ENCODE peak calls at places on chromosomes 3 and 15, in seven cellular contexts. One of them, this sample, is unnamed.

GRCh38 chr3:139934557-139935070 is 371 bp upstream of the CLSTN2 start:
- DNase-seq in DND-41: no peak
- DNase-seq in HCT116: no peak
- DNase-seq in tibial artery: peak
- DNase-seq in WERI-Rb-1: peak
- DNase-seq in kidney: peak
- DNase-seq in AG04450: no peak
- DNase-seq in this sample: no peak

GRCh38 chr3:118740722-118741290 is 293.8 kb downstream of the IGSF11 start:
- DNase-seq in DND-41: no peak
- DNase-seq in HCT116: no peak
- DNase-seq in tibial artery: no peak
- DNase-seq in WERI-Rb-1: no peak
- DNase-seq in kidney: no peak
- DNase-seq in AG04450: no peak
- DNase-seq in this sample: no peak

GRCh38 chr15:37059051-37059450 is 41.3 kb downstream of the MEIS2 start:
- DNase-seq in DND-41: no peak
- DNase-seq in HCT116: peak
- DNase-seq in tibial artery: no peak
- DNase-seq in WERI-Rb-1: no peak
- DNase-seq in kidney: no peak
- DNase-seq in AG04450: peak
- DNase-seq in this sample: no peak

GRCh38 chr3:20668411-20668810 is 482.4 kb upstream of the SGO1 start:
- DNase-seq in DND-41: no peak
- DNase-seq in HCT116: no peak
- DNase-seq in tibial artery: no peak
- DNase-seq in WERI-Rb-1: peak
- DNase-seq in kidney: no peak
- DNase-seq in AG04450: no peak
- DNase-seq in this sample: no peak

GRCh38 chr3:159897331-159898075 is 91.1 kb upstream of the IL12A start:
- DNase-seq in DND-41: no peak
- DNase-seq in HCT116: no peak
- DNase-seq in tibial artery: no peak
- DNase-seq in WERI-Rb-1: no peak
- DNase-seq in kidney: no peak
- DNase-seq in AG04450: no peak
- DNase-seq in this sample: no peak

GRCh38 chr3:107899996-107900651 is 190.7 kb downstream of the CD47 start:
- DNase-seq in DND-41: no peak
- DNase-seq in HCT116: no peak
- DNase-seq in tibial artery: no peak
- DNase-seq in WERI-Rb-1: no peak
- DNase-seq in kidney: no peak
- DNase-seq in AG04450: no peak
- DNase-seq in this sample: no peak

GRCh38 chr3:98733778-98734281 is 29.3 kb upstream of the ST3GAL6 start:
- DNase-seq in DND-41: peak
- DNase-seq in HCT116: no peak
- DNase-seq in tibial artery: no peak
- DNase-seq in WERI-Rb-1: no peak
- DNase-seq in kidney: no peak
- DNase-seq in AG04450: no peak
- DNase-seq in this sample: no peak

GRCh38 chr15:96322401-96323249 is 7.9 kb upstream of the NR2F2 start:
- DNase-seq in DND-41: no peak
- DNase-seq in HCT116: no peak
- DNase-seq in tibial artery: peak
- DNase-seq in WERI-Rb-1: no peak
- DNase-seq in kidney: peak
- DNase-seq in AG04450: no peak
- DNase-seq in this sample: no peak

GRCh38 chr15:69686626-69687025 is 234.0 kb downstream of the RPLP1 start:
- DNase-seq in DND-41: no peak
- DNase-seq in HCT116: no peak
- DNase-seq in tibial artery: no peak
- DNase-seq in WERI-Rb-1: no peak
- DNase-seq in kidney: no peak
- DNase-seq in AG04450: no peak
- DNase-seq in this sample: no peak

GRCh38 chr15:50353251-50353998 is 1.6 kb downstream of the GABPB1 start:
- DNase-seq in DND-41: no peak
- DNase-seq in HCT116: no peak
- DNase-seq in tibial artery: no peak
- DNase-seq in WERI-Rb-1: no peak
- DNase-seq in kidney: no peak
- DNase-seq in AG04450: peak
- DNase-seq in this sample: no peak

DNA sequence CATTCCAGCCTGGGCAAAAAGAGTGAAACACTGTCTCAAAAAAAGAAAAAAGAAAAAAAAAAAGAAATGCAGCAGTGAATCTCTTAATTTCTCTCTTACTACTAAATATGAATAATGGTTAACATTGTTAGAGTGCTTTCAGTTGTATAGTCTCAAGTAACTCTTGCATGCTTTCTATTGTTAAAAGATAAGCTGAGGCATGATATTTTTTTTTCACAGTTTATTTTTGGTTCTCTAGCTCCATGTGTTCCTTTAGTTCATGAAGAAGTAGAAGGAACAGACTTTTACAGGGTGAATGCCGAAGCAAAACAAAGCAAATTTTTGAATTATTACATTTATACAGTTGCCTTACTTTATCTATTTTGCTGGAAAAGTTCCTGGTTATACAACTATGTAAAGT is 1180.9 kb downstream of the OTOL1 start:
- DNase-seq in DND-41: no peak
- DNase-seq in HCT116: no peak
- DNase-seq in tibial artery: no peak
- DNase-seq in WERI-Rb-1: no peak
- DNase-seq in kidney: no peak
- DNase-seq in AG04450: no peak
- DNase-seq in this sample: no peak
- H3K27ac ChIP-seq in DND-41: no peak
- H3K27ac ChIP-seq in HCT116: no peak
- H3K27ac ChIP-seq in tibial artery: no peak
- H3K27ac ChIP-seq in WERI-Rb-1: no peak
- H3K27ac ChIP-seq in kidney: no peak
- H3K27ac ChIP-seq in AG04450: no peak
- H3K27ac ChIP-seq in this sample: no peak

DNA sequence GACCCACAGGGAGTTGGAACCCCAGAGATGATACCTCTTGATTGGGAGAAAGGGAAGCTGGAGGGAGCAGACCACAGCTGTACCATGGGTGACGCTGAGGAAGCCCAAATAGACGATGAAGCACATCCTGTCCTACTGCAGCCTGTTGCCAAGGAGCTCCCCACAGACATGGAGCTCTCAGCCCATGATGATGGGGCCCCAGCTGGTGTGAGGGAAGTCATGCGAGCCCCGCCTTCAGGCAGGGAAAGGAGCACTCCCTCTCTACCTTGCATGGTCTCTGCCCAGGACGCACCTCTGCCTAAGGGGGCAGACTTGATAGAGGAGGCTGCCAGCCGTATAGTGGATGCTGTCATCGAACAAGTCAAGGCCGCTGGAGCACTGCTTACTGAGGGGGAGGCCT is 201.1 kb downstream of the AKAP13 start:
- DNase-seq in DND-41: peak
- DNase-seq in HCT116: no peak
- DNase-seq in tibial artery: peak
- DNase-seq in WERI-Rb-1: no peak
- DNase-seq in kidney: peak
- DNase-seq in AG04450: no peak
- DNase-seq in this sample: peak
- H3K4me3 ChIP-seq in DND-41: peak
- H3K4me3 ChIP-seq in HCT116: no peak
- H3K4me3 ChIP-seq in tibial artery: peak
- H3K4me3 ChIP-seq in WERI-Rb-1: no peak
- H3K4me3 ChIP-seq in kidney: peak
- H3K4me3 ChIP-seq in AG04450: no peak
- H3K4me3 ChIP-seq in this sample: peak

DNA sequence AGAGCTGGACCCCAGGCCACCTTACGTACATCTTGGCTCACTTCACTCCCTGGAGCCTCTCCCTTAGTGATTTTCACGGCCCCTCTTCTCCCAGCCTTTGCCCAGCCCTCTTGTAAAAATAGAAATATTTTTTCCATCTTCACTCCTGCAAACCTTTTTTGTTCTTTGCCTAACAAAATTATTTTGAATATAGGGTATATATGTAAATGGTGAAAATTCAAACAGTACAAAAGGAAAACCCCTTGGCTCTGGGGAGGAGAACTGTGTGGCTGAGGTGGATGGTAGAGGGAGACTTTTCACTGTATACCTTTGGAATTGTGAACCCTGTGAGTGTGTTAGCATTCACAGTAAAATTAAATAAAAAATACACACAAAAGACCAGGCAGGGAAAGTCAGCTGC is 34.9 kb upstream of the POLG start:
- DNase-seq in DND-41: no peak
- DNase-seq in HCT116: no peak
- DNase-seq in tibial artery: no peak
- DNase-seq in WERI-Rb-1: no peak
- DNase-seq in kidney: no peak
- DNase-seq in AG04450: no peak
- DNase-seq in this sample: no peak
- H3K27ac ChIP-seq in DND-41: no peak
- H3K27ac ChIP-seq in HCT116: no peak
- H3K27ac ChIP-seq in tibial artery: no peak
- H3K27ac ChIP-seq in WERI-Rb-1: no peak
- H3K27ac ChIP-seq in kidney: no peak
- H3K27ac ChIP-seq in AG04450: no peak
- H3K27ac ChIP-seq in this sample: no peak

GRCh38 chr15:81133782-81134461 is at the start of gene CFAP161:
- DNase-seq in DND-41: no peak
- DNase-seq in HCT116: peak
- DNase-seq in tibial artery: peak
- DNase-seq in WERI-Rb-1: peak
- DNase-seq in kidney: peak
- DNase-seq in AG04450: peak
- DNase-seq in this sample: peak
- H3K4me3 ChIP-seq in DND-41: no peak
- H3K4me3 ChIP-seq in HCT116: peak
- H3K4me3 ChIP-seq in tibial artery: peak
- H3K4me3 ChIP-seq in WERI-Rb-1: peak
- H3K4me3 ChIP-seq in kidney: no peak
- H3K4me3 ChIP-seq in AG04450: peak
- H3K4me3 ChIP-seq in this sample: peak

DNA sequence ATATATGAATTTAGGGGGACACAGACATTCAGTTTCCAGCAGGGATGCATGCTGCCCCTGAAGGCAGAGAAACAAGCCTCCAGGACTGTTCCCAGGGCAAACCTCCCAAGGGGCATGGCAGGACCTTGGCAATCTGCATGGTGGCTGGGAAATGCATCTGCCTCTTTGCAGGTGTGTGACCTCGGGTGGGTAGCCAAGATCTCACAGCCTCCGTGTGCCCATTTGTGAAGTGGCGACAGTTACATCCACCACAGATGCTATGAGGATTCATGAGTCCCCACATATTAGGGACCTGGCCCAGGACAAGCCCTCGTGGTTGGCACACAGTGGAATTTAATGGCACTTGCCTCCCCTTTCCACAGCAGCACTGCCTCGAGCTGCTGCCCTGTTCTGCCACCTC is 29.9 kb downstream of the SLC28A1 start:
- DNase-seq in DND-41: no peak
- DNase-seq in HCT116: no peak
- DNase-seq in tibial artery: no peak
- DNase-seq in WERI-Rb-1: no peak
- DNase-seq in kidney: no peak
- DNase-seq in AG04450: no peak
- DNase-seq in this sample: no peak
- H3K27ac ChIP-seq in DND-41: no peak
- H3K27ac ChIP-seq in HCT116: peak
- H3K27ac ChIP-seq in tibial artery: peak
- H3K27ac ChIP-seq in WERI-Rb-1: no peak
- H3K27ac ChIP-seq in kidney: peak
- H3K27ac ChIP-seq in AG04450: no peak
- H3K27ac ChIP-seq in this sample: no peak

GRCh38 chr3:148758303-148758884 is 60.7 kb downstream of the AGTR1 start:
- DNase-seq in DND-41: no peak
- DNase-seq in HCT116: no peak
- DNase-seq in tibial artery: no peak
- DNase-seq in WERI-Rb-1: no peak
- DNase-seq in kidney: no peak
- DNase-seq in AG04450: no peak
- DNase-seq in this sample: no peak

GRCh38 chr3:148759425-148759824 is 61.7 kb downstream of the AGTR1 start:
- DNase-seq in DND-41: no peak
- DNase-seq in HCT116: no peak
- DNase-seq in tibial artery: no peak
- DNase-seq in WERI-Rb-1: peak
- DNase-seq in kidney: no peak
- DNase-seq in AG04450: no peak
- DNase-seq in this sample: no peak

GRCh38 chr3:148755570-148755969 is 57.9 kb downstream of the AGTR1 start:
- DNase-seq in DND-41: no peak
- DNase-seq in HCT116: no peak
- DNase-seq in tibial artery: no peak
- DNase-seq in WERI-Rb-1: no peak
- DNase-seq in kidney: no peak
- DNase-seq in AG04450: no peak
- DNase-seq in this sample: no peak

GRCh38 chr3:148757238-148757930 is 59.7 kb downstream of the AGTR1 start:
- DNase-seq in DND-41: no peak
- DNase-seq in HCT116: no peak
- DNase-seq in tibial artery: no peak
- DNase-seq in WERI-Rb-1: no peak
- DNase-seq in kidney: no peak
- DNase-seq in AG04450: peak
- DNase-seq in this sample: no peak

DNA sequence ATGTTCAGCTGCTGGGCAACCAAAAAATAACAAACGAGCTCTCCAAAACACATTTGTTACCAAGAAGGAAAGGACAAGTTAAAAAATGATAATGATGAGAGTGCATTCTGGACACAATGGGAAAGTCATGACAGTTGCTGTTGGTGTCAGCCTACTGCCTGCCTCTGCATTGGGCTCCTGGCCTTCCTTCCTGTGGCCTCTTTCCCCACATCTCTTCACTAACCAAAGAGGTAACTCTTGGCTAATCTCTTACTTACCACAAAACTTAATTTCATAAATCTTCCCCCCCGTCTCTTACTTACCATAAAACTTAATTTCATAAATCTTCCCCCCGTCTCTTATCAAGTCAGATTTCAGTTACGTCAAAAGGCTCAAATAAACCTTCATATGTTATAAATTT is 58.6 kb downstream of the AGTR1 start:
- DNase-seq in DND-41: no peak
- DNase-seq in HCT116: no peak
- DNase-seq in tibial artery: no peak
- DNase-seq in WERI-Rb-1: no peak
- DNase-seq in kidney: no peak
- DNase-seq in AG04450: no peak
- DNase-seq in this sample: no peak
- H3K4me3 ChIP-seq in DND-41: no peak
- H3K4me3 ChIP-seq in HCT116: no peak
- H3K4me3 ChIP-seq in tibial artery: no peak
- H3K4me3 ChIP-seq in WERI-Rb-1: no peak
- H3K4me3 ChIP-seq in kidney: no peak
- H3K4me3 ChIP-seq in AG04450: no peak
- H3K4me3 ChIP-seq in this sample: no peak

DNA sequence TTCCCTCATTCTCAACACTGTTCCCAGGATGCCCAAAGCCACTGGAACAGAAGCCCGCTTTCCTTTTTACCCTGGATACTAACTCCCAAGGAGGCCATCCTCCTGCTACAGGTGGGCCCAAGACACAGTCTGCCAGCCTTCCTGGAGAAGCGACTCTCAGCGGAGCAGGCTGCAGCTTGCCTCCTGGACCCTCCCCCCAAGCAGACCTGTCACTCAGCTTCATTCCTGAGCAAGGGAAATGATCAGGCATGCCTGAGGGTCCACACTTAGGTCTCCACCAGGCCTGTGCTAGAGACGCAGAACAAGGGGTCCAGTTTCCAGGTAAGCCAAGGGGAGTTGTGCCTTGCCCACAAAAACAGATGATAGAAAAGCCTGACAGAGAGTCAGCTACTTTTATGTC is 62.8 kb downstream of the SLCO2A1 start:
- DNase-seq in DND-41: no peak
- DNase-seq in HCT116: no peak
- DNase-seq in tibial artery: no peak
- DNase-seq in WERI-Rb-1: no peak
- DNase-seq in kidney: no peak
- DNase-seq in AG04450: no peak
- DNase-seq in this sample: no peak
- H3K27ac ChIP-seq in DND-41: no peak
- H3K27ac ChIP-seq in HCT116: no peak
- H3K27ac ChIP-seq in tibial artery: no peak
- H3K27ac ChIP-seq in WERI-Rb-1: no peak
- H3K27ac ChIP-seq in kidney: no peak
- H3K27ac ChIP-seq in AG04450: no peak
- H3K27ac ChIP-seq in this sample: no peak

This sample was measured in stomach.